ENCODE peak calls at places on chromosomes 7 and 10, in four cellular contexts. C is sigmoid colon, W is GM12878, X is HCT116. S is an unnamed sample.

GRCh38 chr7:146791344-146792300 is 675.0 kb downstream of the CNTNAP2 start:
- DNase-seq in C (no peak), W (no peak), X (no peak), S (no peak)

GRCh38 chr7:73612598-73613269 is 11.6 kb downstream of the MLXIPL start:
- DNase-seq in C (no peak), W (no peak), X (no peak), S (no peak)

GRCh38 chr7:32942783-32943653 is 14.2 kb upstream of the FKBP9 start:
- DNase-seq in C (peak), W (no peak), X (peak), S (peak)

GRCh38 chr10:73848821-73849489 is 25.4 kb downstream of the CAMK2G start:
- DNase-seq in C (peak), W (peak), X (peak), S (peak)

GRCh38 chr7:36280840-36281812 is 108.5 kb upstream of the ANLN start:
- DNase-seq in C (peak), W (no peak), X (peak), S (peak)

GRCh38 chr7:22675917-22676343 is 51.1 kb upstream of the IL6 start:
- DNase-seq in C (no peak), W (no peak), X (no peak), S (no peak)

GRCh38 chr7:74038194-74038961 is 10.4 kb downstream of the ELN start:
- DNase-seq in C (peak), W (no peak), X (no peak), S (no peak)

GRCh38 chr10:29535778-29536459 is 98.9 kb downstream of the SVIL start:
- DNase-seq in C (no peak), W (no peak), X (no peak), S (no peak)

GRCh38 chr7:157310676-157311185 is 26.1 kb upstream of the DNAJB6 start:
- DNase-seq in C (no peak), W (no peak), X (no peak), S (no peak)

GRCh38 chr10:70974351-70974901 is 86.1 kb upstream of the PCBD1 start:
- DNase-seq in C (no peak), W (no peak), X (no peak), S (no peak)

GRCh38 chr10:7192831-7193348 is 217.9 kb downstream of the SFMBT2 start:
- DNase-seq in C (no peak), W (no peak), X (no peak), S (no peak)

GRCh38 chr7:68507644-68508043 is 1090.6 kb upstream of the AUTS2 start:
- DNase-seq in C (no peak), W (no peak), X (no peak), S (no peak)

GRCh38 chr7:20596653-20597052 is 18.8 kb upstream of the ABCB5 start:
- DNase-seq in C (no peak), W (no peak), X (no peak), S (no peak)

GRCh38 chr10:77049896-77050295 is 587.7 kb downstream of the KCNMA1 start:
- DNase-seq in C (no peak), W (no peak), X (no peak), S (no peak)

GRCh38 chr7:22320416-22320815 is 36.5 kb downstream of the RAPGEF5 start:
- DNase-seq in C (no peak), W (no peak), X (no peak), S (no peak)

GRCh38 chr7:137423321-137423720 is 79.8 kb upstream of the PTN start:
- DNase-seq in C (no peak), W (no peak), X (no peak), S (no peak)

GRCh38 chr7:112411186-112411795 is 39.0 kb upstream of the IFRD1 start:
- DNase-seq in C (no peak), W (no peak), X (no peak), S (no peak)

DNA sequence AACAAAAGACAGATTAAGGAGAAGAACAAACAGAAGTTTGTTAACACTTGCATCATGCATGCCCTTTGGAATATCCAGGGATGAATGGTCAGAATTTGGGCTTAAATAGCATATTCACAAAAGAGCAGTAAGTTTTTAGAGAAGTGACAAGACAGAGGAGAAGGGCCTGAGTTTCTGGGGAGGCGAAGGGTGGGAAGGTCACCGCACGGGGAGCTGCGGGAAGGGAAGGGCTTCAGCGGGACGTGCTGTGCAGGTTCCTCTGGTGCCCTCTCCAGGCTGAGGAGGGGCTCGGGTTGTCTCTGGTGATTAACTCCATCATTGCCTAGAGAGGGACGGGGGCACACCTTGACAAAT is 10.4 kb upstream of the ZNF22 start:
- DNase-seq in C (peak), W (no peak), X (no peak), S (no peak)
- TF ChIP-seq CTCF in C (no peak), W (peak), X (peak), S (no peak)

DNA sequence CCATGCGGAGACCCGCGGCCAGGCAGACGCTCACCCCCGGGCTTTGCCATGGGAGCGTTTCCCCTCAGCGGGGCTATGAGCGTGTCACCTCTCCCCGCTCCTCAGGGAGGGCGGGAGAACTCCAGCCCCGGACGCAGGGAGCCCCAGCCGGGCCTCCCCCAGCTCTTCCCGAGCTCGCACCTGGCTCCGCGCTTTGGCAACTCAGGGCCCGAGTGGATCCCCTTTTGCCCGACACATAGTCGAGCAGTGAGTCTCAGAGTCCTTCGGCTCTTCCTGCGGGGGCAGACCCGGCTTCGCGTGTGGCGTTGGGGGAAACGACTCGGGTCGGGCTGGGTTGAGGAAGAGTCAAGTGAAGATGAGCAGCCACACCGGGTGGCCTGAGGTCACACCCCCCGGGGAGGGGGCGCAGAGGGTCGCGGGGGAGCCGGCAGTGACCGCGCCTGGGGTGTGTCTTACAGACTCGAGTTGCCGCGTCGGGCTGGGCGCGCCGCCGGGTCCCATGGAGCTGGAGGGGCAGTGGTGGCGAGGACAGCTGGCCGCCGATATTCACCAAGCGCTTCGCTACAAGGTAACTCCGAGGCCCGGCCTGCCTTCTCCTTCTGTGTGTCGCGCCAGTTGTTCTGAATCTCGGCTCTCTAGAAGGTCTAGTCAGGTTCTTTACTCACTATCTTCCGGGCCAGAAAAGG is 655 bp downstream of the CCNJ start:
- DNase-seq in C (peak), W (no peak), X (no peak), S (peak)
- TF ChIP-seq POLR2AphosphoS5 in C (no peak), W (no peak), X (peak), S (no peak)

GRCh38 chr10:37707829-37708578 is 149.4 kb downstream of the ZNF248 start:
- DNase-seq in C (no peak), W (no peak), X (no peak), S (no peak)
- TF ChIP-seq CTCF in C (no peak), W (no peak), X (no peak), S (no peak)

GRCh38 chr10:11451640-11452260 is 159.7 kb downstream of the USP6NL start:
- DNase-seq in C (no peak), W (no peak), X (no peak), S (no peak)
- TF ChIP-seq POLR2AphosphoS5 in C (no peak), W (no peak), X (no peak), S (no peak)

GRCh38 chr10:132962623-132963429 is 20.5 kb upstream of the CFAP46 start:
- DNase-seq in C (no peak), W (no peak), X (no peak), S (no peak)

GRCh38 chr10:132963430-132963960 is 21.1 kb upstream of the CFAP46 start:
- DNase-seq in C (peak), W (no peak), X (no peak), S (no peak)

GRCh38 chr10:132960651-132961419 is 18.5 kb upstream of the CFAP46 start:
- DNase-seq in C (peak), W (no peak), X (no peak), S (no peak)

GRCh38 chr10:132961420-132961803 is 19.0 kb upstream of the CFAP46 start:
- DNase-seq in C (peak), W (no peak), X (no peak), S (no peak)

GRCh38 chr10:132961864-132962622 is 19.7 kb upstream of the CFAP46 start:
- DNase-seq in C (peak), W (no peak), X (no peak), S (peak)
- TF ChIP-seq CTCF in C (no peak), W (peak), X (no peak), S (no peak)